ENCODE peak calls at places on chromosomes 6 and 20, in four cellular contexts. U is nephron progenitor cell, D is BJ, K is NCI-H1092 treated with DMSO at 0.1 percent for 48 hours. W is an unnamed sample.

GRCh38 chr6:26017567-26017966 is 55.0 kb downstream of the TRIM38 start:
- DNase-seq in K (no peak), D (no peak), U (peak), W (no peak)

GRCh38 chr6:7671076-7671475 is 54.8 kb upstream of the BMP6 start:
- DNase-seq in K (no peak), D (peak), U (no peak), W (no peak)

GRCh38 chr20:58584881-58585752 is 66.0 kb upstream of the STX16 start:
- DNase-seq in K (no peak), D (no peak), U (no peak), W (no peak)

GRCh38 chr6:170404036-170404435 is 97.5 kb downstream of the FAM120B start:
- DNase-seq in K (no peak), D (no peak), U (no peak), W (no peak)

GRCh38 chr20:57911512-57912226 is 201.9 kb upstream of the PMEPA1 start:
- DNase-seq in K (no peak), U (no peak), D (no peak), W (no peak)

GRCh38 chr6:138517635-138518034 is 18.3 kb upstream of the NHSL1 start:
- DNase-seq in D (no peak), K (no peak), U (no peak), W (peak)

GRCh38 chr6:28988536-28989415 is 16.3 kb downstream of the ZNF311 start:
- DNase-seq in K (no peak), D (no peak), U (peak), W (no peak)

GRCh38 chr20:57659131-57659788 is 39.0 kb upstream of the ZBP1 start:
- DNase-seq in U (no peak), D (no peak), K (no peak), W (no peak)

GRCh38 chr20:44720994-44721784 is 6.0 kb downstream of the CCN5 start:
- DNase-seq in U (no peak), D (peak), K (no peak), W (no peak)

GRCh38 chr6:6193221-6193745 is 127.2 kb downstream of the F13A1 start:
- DNase-seq in K (no peak), D (no peak), U (no peak), W (no peak)

GRCh38 chr6:82385961-82386360 is 22.3 kb downstream of the TPBG start:
- DNase-seq in D (no peak), K (peak), U (no peak), W (no peak)

GRCh38 chr6:36033935-36034334 is 6.3 kb downstream of the MAPK14 start:
- DNase-seq in U (no peak), K (no peak), D (no peak), W (no peak)

GRCh38 chr6:40713002-40713719 is 126.0 kb upstream of the LRFN2 start:
- DNase-seq in U (no peak), D (no peak), K (no peak), W (peak)

GRCh38 chr6:6225885-6226284 is 94.6 kb downstream of the F13A1 start:
- DNase-seq in D (no peak), K (no peak), U (no peak), W (no peak)

GRCh38 chr20:44402391-44403193 is 47.1 kb downstream of the HNF4A start:
- DNase-seq in K (no peak), D (no peak), U (no peak), W (no peak)

GRCh38 chr6:89339565-89339964 is 13.0 kb downstream of the UBE2J1 start:
- DNase-seq in K (no peak), U (no peak), D (no peak), W (no peak)

GRCh38 chr6:16766043-16766521 is 4.8 kb upstream of the ATXN1 start:
- DNase-seq in U (no peak), K (no peak), D (peak), W (no peak)

GRCh38 chr6:144847906-144848305 is 562.8 kb downstream of the UTRN start:
- DNase-seq in K (no peak), U (no peak), D (no peak), W (no peak)

GRCh38 chr6:135651964-135652755 is 154.6 kb upstream of the AHI1 start:
- DNase-seq in U (no peak), K (no peak), D (no peak), W (no peak)

GRCh38 chr6:106510090-106510970 is 119.0 kb downstream of the RTN4IP1 start:
- DNase-seq in D (no peak), K (no peak), U (peak), W (no peak)

GRCh38 chr6:30071081-30071818 is 4.3 kb downstream of the PPP1R11 start:
- DNase-seq in K (no peak), U (peak), D (no peak), W (no peak)

GRCh38 chr6:26286168-26286854 is 78.7 kb upstream of the BTN3A2 start:
- DNase-seq in K (peak), D (no peak), U (peak), W (peak)

GRCh38 chr6:79413562-79414002 is 123.6 kb downstream of the LCA5 start:
- DNase-seq in K (no peak), U (no peak), D (no peak), W (no peak)

GRCh38 chr6:26056583-26057350 is 30.5 kb upstream of the HFE start:
- DNase-seq in D (no peak), U (no peak), K (peak), W (peak)

GRCh38 chr6:142927274-142927586 is 17.7 kb downstream of the HIVEP2 start:
- DNase-seq in D (no peak), K (no peak), U (no peak), W (no peak)

GRCh38 chr6:157045831-157046454 is 268.8 kb downstream of the ARID1B start:
- DNase-seq in U (no peak), D (no peak), K (peak), W (peak)

GRCh38 chr6:156910938-156911337 is 133.8 kb downstream of the ARID1B start:
- DNase-seq in U (no peak), K (no peak), D (no peak), W (no peak)

GRCh38 chr6:113921299-113921904 is 49.5 kb downstream of the HDAC2 start:
- DNase-seq in K (no peak), U (no peak), D (no peak), W (no peak)

GRCh38 chr6:12078014-12078413 is 65.9 kb downstream of the HIVEP1 start:
- DNase-seq in D (no peak), K (no peak), U (no peak), W (no peak)

GRCh38 chr6:169208011-169208410 is 45.6 kb downstream of the THBS2 start:
- DNase-seq in K (no peak), U (no peak), D (no peak), W (no peak)

GRCh38 chr6:33822575-33823395 is 19.0 kb upstream of the MLN start:
- DNase-seq in K (peak), U (peak), D (no peak), W (peak)

GRCh38 chr20:11018668-11019170 is 344.9 kb upstream of the JAG1 start:
- DNase-seq in K (no peak), U (no peak), D (no peak), W (no peak)

GRCh38 chr6:4786936-4787504 is 10.8 kb downstream of the CDYL start:
- DNase-seq in K (no peak), D (no peak), U (no peak), W (no peak)

W was measured in SK-N-DZ.